ENCODE peak calls at places on chromosomes 5 and 9, in nine cellular contexts. N is non-pigmented ciliary epithelial cell, E is activated gamma-delta T cell treated with Interleukin-2 at 50 U/mL for 16 hours, I is AG10803, X is iPS-NIHi11, L is LoVo, J is HT-29, M is HL-60, Y is fibroblast of pulmonary artery. D is an unnamed sample.

GRCh38 chr9:108053555-108054061 is 564.0 kb upstream of the KLF4 start:
- DNase-seq in N (peak; percentile 43), M (no peak), X (no peak), Y (peak; percentile 92), L (peak; percentile 70), E (no peak), I (peak; percentile 76), J (peak; percentile 77), D (no peak)

GRCh38 chr5:98771389-98772109 is 1.9 kb upstream of the RGMB start:
- DNase-seq in J (peak; percentile 91), Y (peak; percentile 94), E (peak; percentile 48), N (peak; percentile 79), I (peak; percentile 94), L (peak; percentile 92), X (no peak), M (peak; percentile 43), D (no peak)

GRCh38 chr9:14515564-14516198 is 177.6 kb downstream of the ZDHHC21 start:
- DNase-seq in M (no peak), J (no peak), I (no peak), L (no peak), X (peak; percentile 44), Y (no peak), E (no peak), N (no peak), D (no peak)

GRCh38 chr5:135497971-135498661 is 37.6 kb downstream of the NEUROG1 start:
- DNase-seq in I (no peak), J (no peak), M (no peak), E (no peak), N (no peak), L (no peak), X (no peak), Y (no peak), D (peak; percentile 82)

GRCh38 chr9:97853056-97853843 is at the start of gene FOXE1:
- DNase-seq in J (no peak), E (no peak), N (no peak), L (no peak), I (no peak), Y (no peak), M (no peak), X (no peak), D (no peak)

GRCh38 chr9:93134740-93135444 is 841 bp upstream of the NINJ1 start:
- DNase-seq in J (no peak), N (no peak), L (no peak), I (no peak), Y (no peak), E (no peak), X (no peak), M (no peak), D (peak; percentile 86)

GRCh38 chr5:80206282-80206681 is 49.6 kb downstream of the SERINC5 start:
- DNase-seq in I (peak; percentile 57), X (no peak), J (no peak), E (no peak), Y (peak; percentile 80), N (peak; percentile 60), M (no peak), L (no peak), D (no peak)

GRCh38 chr5:135269828-135270545 is 129.0 kb downstream of the MACROH2A1 start:
- DNase-seq in M (no peak), X (no peak), E (no peak), J (no peak), I (peak; percentile 74), N (peak; percentile 60), L (no peak), Y (peak; percentile 11), D (no peak)

GRCh38 chr9:97557606-97558095 is 56.2 kb downstream of the TMOD1 start:
- DNase-seq in I (no peak), X (no peak), Y (peak; percentile 58), N (no peak), E (no peak), J (no peak), L (no peak), M (no peak), D (no peak)

GRCh38 chr9:120702075-120702474 is 12.2 kb downstream of the MEGF9 start:
- DNase-seq in E (no peak), X (no peak), Y (no peak), M (no peak), N (no peak), J (no peak), L (no peak), I (no peak), D (no peak)

D was measured in vagina.